ENCODE peak calls at places on chromosomes 12 and 14, in nine cellular contexts. One of them, this sample, is unnamed.
A peak's percentile ranks its signal among the peaks of the same experiment; 100 is the strongest.

GRCh38 chr12:63151061-63151897 is at the start of gene AVPR1A:
- DNase-seq in stomach: no peak
- DNase-seq in ovary: no peak
- DNase-seq in astrocyte: no peak
- DNase-seq in CD8-positive, alpha-beta memory T cell: no peak
- DNase-seq in endothelial cell of umbilical vein: no peak
- DNase-seq in GM12878: no peak
- DNase-seq in left ventricle myocardium inferior: peak; percentile 29
- DNase-seq in sigmoid colon: no peak
- DNase-seq in this sample: no peak

GRCh38 chr14:74978416-74978947 is 23.1 kb upstream of the PGF start:
- DNase-seq in stomach: no peak
- DNase-seq in ovary: no peak
- DNase-seq in astrocyte: no peak
- DNase-seq in CD8-positive, alpha-beta memory T cell: no peak
- DNase-seq in endothelial cell of umbilical vein: no peak
- DNase-seq in GM12878: no peak
- DNase-seq in left ventricle myocardium inferior: no peak
- DNase-seq in sigmoid colon: no peak
- DNase-seq in this sample: no peak

GRCh38 chr14:95440951-95441350 is 75.5 kb downstream of the SYNE3 start:
- DNase-seq in stomach: no peak
- DNase-seq in ovary: no peak
- DNase-seq in astrocyte: no peak
- DNase-seq in CD8-positive, alpha-beta memory T cell: no peak
- DNase-seq in endothelial cell of umbilical vein: no peak
- DNase-seq in GM12878: no peak
- DNase-seq in left ventricle myocardium inferior: no peak
- DNase-seq in sigmoid colon: no peak
- DNase-seq in this sample: no peak

GRCh38 chr14:100278702-100279101 is 27.5 kb downstream of the SLC25A29 start:
- DNase-seq in stomach: no peak
- DNase-seq in ovary: no peak
- DNase-seq in astrocyte: peak; percentile 65
- DNase-seq in CD8-positive, alpha-beta memory T cell: no peak
- DNase-seq in endothelial cell of umbilical vein: peak; percentile 40
- DNase-seq in GM12878: no peak
- DNase-seq in left ventricle myocardium inferior: no peak
- DNase-seq in sigmoid colon: no peak
- DNase-seq in this sample: no peak

GRCh38 chr14:99276482-99276881 is 4.5 kb upstream of the BCL11B start:
- DNase-seq in stomach: no peak
- DNase-seq in ovary: no peak
- DNase-seq in astrocyte: no peak
- DNase-seq in CD8-positive, alpha-beta memory T cell: no peak
- DNase-seq in endothelial cell of umbilical vein: no peak
- DNase-seq in GM12878: no peak
- DNase-seq in left ventricle myocardium inferior: no peak
- DNase-seq in sigmoid colon: no peak
- DNase-seq in this sample: no peak

GRCh38 chr12:95815635-95816212 is 25.2 kb upstream of the NTN4 start:
- DNase-seq in stomach: no peak
- DNase-seq in ovary: no peak
- DNase-seq in astrocyte: peak; percentile 21
- DNase-seq in CD8-positive, alpha-beta memory T cell: no peak
- DNase-seq in endothelial cell of umbilical vein: peak; percentile 65
- DNase-seq in GM12878: no peak
- DNase-seq in left ventricle myocardium inferior: no peak
- DNase-seq in sigmoid colon: no peak
- DNase-seq in this sample: no peak

GRCh38 chr12:132874175-132874574 is 13.2 kb downstream of the CHFR start:
- DNase-seq in stomach: no peak
- DNase-seq in ovary: no peak
- DNase-seq in astrocyte: no peak
- DNase-seq in CD8-positive, alpha-beta memory T cell: no peak
- DNase-seq in endothelial cell of umbilical vein: no peak
- DNase-seq in GM12878: no peak
- DNase-seq in left ventricle myocardium inferior: no peak
- DNase-seq in sigmoid colon: no peak
- DNase-seq in this sample: no peak

GRCh38 chr12:70443274-70443673 is 77.2 kb downstream of the KCNMB4 start:
- DNase-seq in stomach: no peak
- DNase-seq in ovary: no peak
- DNase-seq in astrocyte: peak; percentile 47
- DNase-seq in CD8-positive, alpha-beta memory T cell: no peak
- DNase-seq in endothelial cell of umbilical vein: peak; percentile 8
- DNase-seq in GM12878: no peak
- DNase-seq in left ventricle myocardium inferior: no peak
- DNase-seq in sigmoid colon: no peak
- DNase-seq in this sample: no peak

GRCh38 chr12:111597731-111598636 is 1.1 kb downstream of the ATXN2 start:
- DNase-seq in stomach: peak; percentile 60
- DNase-seq in ovary: peak; percentile 67
- DNase-seq in astrocyte: no peak
- DNase-seq in CD8-positive, alpha-beta memory T cell: peak; percentile 29
- DNase-seq in endothelial cell of umbilical vein: peak; percentile 31
- DNase-seq in GM12878: no peak
- DNase-seq in left ventricle myocardium inferior: peak; percentile 53
- DNase-seq in sigmoid colon: peak; percentile 74
- DNase-seq in this sample: peak; percentile 25

GRCh38 chr14:92586001-92586947 is 72.7 kb downstream of the RIN3 start:
- DNase-seq in stomach: no peak
- DNase-seq in ovary: peak; percentile 42
- DNase-seq in astrocyte: peak; percentile 100
- DNase-seq in CD8-positive, alpha-beta memory T cell: peak; percentile 72
- DNase-seq in endothelial cell of umbilical vein: peak; percentile 78
- DNase-seq in GM12878: peak; percentile 76
- DNase-seq in left ventricle myocardium inferior: no peak
- DNase-seq in sigmoid colon: peak; percentile 71
- DNase-seq in this sample: peak; percentile 26

GRCh38 chr12:50052964-50053363 is 4.4 kb upstream of the ASIC1 start:
- DNase-seq in stomach: no peak
- DNase-seq in ovary: no peak
- DNase-seq in astrocyte: no peak
- DNase-seq in CD8-positive, alpha-beta memory T cell: no peak
- DNase-seq in endothelial cell of umbilical vein: no peak
- DNase-seq in GM12878: no peak
- DNase-seq in left ventricle myocardium inferior: no peak
- DNase-seq in sigmoid colon: no peak
- DNase-seq in this sample: no peak

GRCh38 chr12:98291828-98292227 is 223.6 kb upstream of the TMPO start:
- DNase-seq in stomach: no peak
- DNase-seq in ovary: no peak
- DNase-seq in astrocyte: no peak
- DNase-seq in CD8-positive, alpha-beta memory T cell: no peak
- DNase-seq in endothelial cell of umbilical vein: no peak
- DNase-seq in GM12878: no peak
- DNase-seq in left ventricle myocardium inferior: no peak
- DNase-seq in sigmoid colon: no peak
- DNase-seq in this sample: no peak

GRCh38 chr14:96824283-96824682 is 27.1 kb downstream of the VRK1 start:
- DNase-seq in stomach: no peak
- DNase-seq in ovary: no peak
- DNase-seq in astrocyte: peak; percentile 67
- DNase-seq in CD8-positive, alpha-beta memory T cell: no peak
- DNase-seq in endothelial cell of umbilical vein: no peak
- DNase-seq in GM12878: no peak
- DNase-seq in left ventricle myocardium inferior: no peak
- DNase-seq in sigmoid colon: no peak
- DNase-seq in this sample: no peak

DNA sequence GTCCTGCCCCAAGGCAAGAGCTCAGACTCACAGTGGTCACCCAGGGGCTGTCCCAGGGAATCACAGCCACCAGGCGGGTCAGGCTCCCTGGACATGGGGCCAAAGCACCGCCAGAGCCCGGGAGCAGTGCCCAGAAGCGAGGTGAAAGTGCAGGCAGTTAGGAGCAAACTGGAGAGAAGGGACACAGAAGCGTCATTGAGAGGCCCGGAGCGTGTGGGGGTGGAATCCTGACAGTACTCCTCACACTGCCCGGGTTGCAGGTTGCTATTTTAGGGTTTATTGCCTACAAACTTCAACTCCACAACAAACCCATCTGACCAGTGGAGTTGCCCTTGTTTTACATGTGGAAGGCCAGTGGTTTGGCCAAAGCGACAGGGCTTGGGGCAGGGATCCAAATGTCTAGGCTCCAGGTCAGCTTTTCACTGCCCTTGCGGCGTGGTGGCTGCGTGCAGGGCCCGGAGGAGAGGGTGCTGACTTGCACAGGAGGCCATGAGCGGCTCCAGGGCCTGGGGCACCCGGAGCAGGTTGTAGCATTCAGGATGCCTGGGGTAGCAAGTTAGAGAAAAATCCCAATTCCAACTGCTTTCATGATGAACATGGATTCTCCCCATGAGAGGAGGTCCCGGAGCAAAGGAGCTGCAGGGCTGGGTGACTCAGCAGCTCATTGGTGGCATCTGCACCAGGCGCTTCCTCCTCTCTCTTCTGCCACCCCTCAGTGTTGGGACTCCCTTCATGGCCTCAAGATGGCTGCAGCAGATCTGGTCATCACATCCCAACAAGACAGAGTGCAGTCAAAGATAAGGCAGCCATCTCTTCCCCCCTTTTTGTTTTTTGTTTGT is 112.3 kb upstream of the NCOR2 start:
- DNase-seq in stomach: peak; percentile 80
- DNase-seq in ovary: peak; percentile 50
- DNase-seq in astrocyte: no peak
- DNase-seq in CD8-positive, alpha-beta memory T cell: no peak
- DNase-seq in endothelial cell of umbilical vein: no peak
- DNase-seq in GM12878: no peak
- DNase-seq in left ventricle myocardium inferior: peak; percentile 67
- DNase-seq in sigmoid colon: peak; percentile 77
- DNase-seq in this sample: no peak
- H3K4me1 ChIP-seq in stomach: peaks cover 46% of the 10 kb centered on the region
- H3K4me1 ChIP-seq in ovary: peaks cover 13% of the 10 kb centered on the region
- H3K4me1 ChIP-seq in astrocyte: peaks cover 61% of the 10 kb centered on the region
- H3K4me1 ChIP-seq in CD8-positive, alpha-beta memory T cell: no peaks in the 10 kb centered on the region
- H3K4me1 ChIP-seq in endothelial cell of umbilical vein: peaks cover 31% of the 10 kb centered on the region
- H3K4me1 ChIP-seq in GM12878: peaks cover 11% of the 10 kb centered on the region
- H3K4me1 ChIP-seq in left ventricle myocardium inferior: peaks cover 74% of the 10 kb centered on the region
- H3K4me1 ChIP-seq in sigmoid colon: peaks cover 74% of the 10 kb centered on the region
- H3K4me1 ChIP-seq in this sample: no peaks in the 10 kb centered on the region

DNA sequence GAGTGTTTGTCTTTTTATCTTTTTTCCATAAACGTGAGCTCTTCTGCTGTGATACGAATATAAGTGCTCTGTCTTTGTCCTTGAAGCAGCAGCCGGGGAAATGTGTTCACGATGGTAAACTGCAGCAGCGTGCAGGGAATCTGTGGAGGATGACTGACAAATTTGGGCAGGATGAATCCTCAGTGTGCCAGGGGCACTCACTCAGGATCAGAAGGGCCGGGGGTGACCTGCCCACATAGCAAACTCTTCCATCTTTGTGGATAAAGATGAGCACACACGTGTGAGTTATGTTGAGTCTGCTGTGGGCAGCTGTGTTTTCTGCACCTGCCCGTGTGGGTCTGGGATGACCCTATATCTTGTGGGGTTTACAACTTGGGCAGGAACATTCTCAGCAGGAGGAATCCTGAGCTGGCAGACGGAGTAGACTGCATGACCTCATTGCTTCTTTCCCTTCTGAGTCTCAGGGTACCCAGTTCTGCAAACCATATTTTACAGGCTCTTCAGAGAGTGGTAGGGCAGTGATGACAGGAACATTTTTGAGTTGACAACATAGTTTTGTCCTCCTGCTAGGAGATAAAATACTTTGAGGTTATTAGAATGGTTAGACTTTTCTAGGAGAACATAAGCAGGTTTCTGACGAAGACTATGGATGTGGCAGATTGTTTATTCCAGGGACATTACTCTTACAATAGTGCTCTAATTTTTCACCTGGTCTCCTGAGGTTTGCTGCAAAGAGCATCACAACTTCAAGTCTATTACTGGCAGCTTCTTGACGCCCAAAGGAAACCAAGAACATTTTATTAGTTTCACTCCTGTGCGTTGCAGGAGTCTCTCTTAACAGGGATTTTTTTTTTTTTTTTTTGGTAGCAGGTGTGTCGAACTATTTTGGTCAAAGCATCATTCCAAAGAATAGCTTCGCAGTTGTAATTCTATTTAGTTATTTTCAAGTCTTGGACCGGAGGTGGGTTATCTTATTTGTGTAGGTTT is 910 bp downstream of the ANO4 start:
- DNase-seq in stomach: no peak
- DNase-seq in ovary: no peak
- DNase-seq in astrocyte: peak; percentile 18
- DNase-seq in CD8-positive, alpha-beta memory T cell: no peak
- DNase-seq in endothelial cell of umbilical vein: no peak
- DNase-seq in GM12878: no peak
- DNase-seq in left ventricle myocardium inferior: no peak
- DNase-seq in sigmoid colon: no peak
- DNase-seq in this sample: no peak
- H3K4me3 ChIP-seq in stomach: no peak overlapping the region
- H3K4me3 ChIP-seq in ovary: peak overlapping the region; percentile 28
- H3K4me3 ChIP-seq in astrocyte: peak overlapping the region; percentile 67
- H3K4me3 ChIP-seq in CD8-positive, alpha-beta memory T cell: no peak overlapping the region
- H3K4me3 ChIP-seq in endothelial cell of umbilical vein: no peak overlapping the region
- H3K4me3 ChIP-seq in GM12878: no peak overlapping the region
- H3K4me3 ChIP-seq in left ventricle myocardium inferior: no peak overlapping the region
- H3K4me3 ChIP-seq in sigmoid colon: peak overlapping the region; percentile 40
- H3K4me3 ChIP-seq in this sample: no peak overlapping the region

DNA sequence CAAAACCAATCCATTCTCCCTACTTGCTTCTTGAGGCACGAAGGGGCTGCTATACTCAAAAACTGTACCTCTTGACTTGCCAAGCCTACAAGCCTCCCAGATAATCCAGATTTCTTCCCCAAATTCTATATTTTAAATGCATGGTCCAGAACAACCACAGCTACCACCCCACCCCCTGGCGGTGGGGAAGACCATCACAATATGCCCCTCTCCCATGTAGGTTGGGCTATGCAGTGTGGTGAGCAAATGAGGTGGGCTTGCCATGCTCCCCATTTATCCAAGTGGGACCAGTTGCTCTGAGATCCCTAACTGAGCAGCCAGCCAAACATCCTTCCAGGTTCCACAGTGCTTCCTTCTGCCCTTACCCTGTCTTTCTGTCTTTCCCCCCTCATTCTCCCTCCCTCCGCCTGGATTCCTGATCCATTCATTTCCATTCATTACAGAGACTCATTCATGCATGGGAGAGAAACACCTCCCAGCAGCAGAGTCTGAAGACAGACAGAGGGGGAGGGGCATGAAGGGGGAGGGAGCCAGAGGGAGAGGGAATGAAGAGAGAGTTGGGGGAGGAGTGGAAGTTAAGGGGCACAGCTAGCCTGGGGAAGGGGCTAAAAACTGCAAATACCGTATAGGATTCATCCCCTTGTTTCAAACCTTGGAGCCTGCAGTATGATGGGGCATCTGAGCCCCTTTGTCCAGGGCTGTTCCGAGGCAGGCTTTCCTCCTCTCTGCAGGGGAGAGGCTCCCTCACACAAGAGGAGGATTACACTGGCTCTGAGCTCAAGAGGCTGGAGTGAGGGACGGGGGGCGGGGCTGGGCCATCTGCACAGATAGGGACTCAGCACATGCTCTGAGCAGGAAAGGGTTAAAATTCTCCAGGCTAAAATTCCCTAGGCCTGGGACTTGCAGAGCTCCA is 4.4 kb downstream of the ZNF219 start:
- DNase-seq in stomach: no peak
- DNase-seq in ovary: no peak
- DNase-seq in astrocyte: no peak
- DNase-seq in CD8-positive, alpha-beta memory T cell: no peak
- DNase-seq in endothelial cell of umbilical vein: no peak
- DNase-seq in GM12878: no peak
- DNase-seq in left ventricle myocardium inferior: no peak
- DNase-seq in sigmoid colon: no peak
- DNase-seq in this sample: no peak
- H3K27ac ChIP-seq in stomach: no peak overlapping the region
- H3K27ac ChIP-seq in ovary: no peak overlapping the region
- H3K27ac ChIP-seq in astrocyte: no peak overlapping the region
- H3K27ac ChIP-seq in CD8-positive, alpha-beta memory T cell: no peak overlapping the region
- H3K27ac ChIP-seq in endothelial cell of umbilical vein: no peak overlapping the region
- H3K27ac ChIP-seq in GM12878: no peak overlapping the region
- H3K27ac ChIP-seq in left ventricle myocardium inferior: no peak overlapping the region
- H3K27ac ChIP-seq in sigmoid colon: no peak overlapping the region
- H3K27ac ChIP-seq in this sample: no peak overlapping the region

GRCh38 chr14:53983112-53983511 is 26.5 kb upstream of the BMP4 start:
- DNase-seq in stomach: no peak
- DNase-seq in ovary: no peak
- DNase-seq in astrocyte: no peak
- DNase-seq in CD8-positive, alpha-beta memory T cell: no peak
- DNase-seq in endothelial cell of umbilical vein: no peak
- DNase-seq in GM12878: no peak
- DNase-seq in left ventricle myocardium inferior: no peak
- DNase-seq in sigmoid colon: no peak
- DNase-seq in this sample: no peak
- H3K4me1 ChIP-seq in stomach: no peaks in the 10 kb centered on the region
- H3K4me1 ChIP-seq in ovary: peaks cover 9% of the 10 kb centered on the region
- H3K4me1 ChIP-seq in astrocyte: peaks cover 6% of the 10 kb centered on the region
- H3K4me1 ChIP-seq in CD8-positive, alpha-beta memory T cell: no peaks in the 10 kb centered on the region
- H3K4me1 ChIP-seq in endothelial cell of umbilical vein: no peaks in the 10 kb centered on the region
- H3K4me1 ChIP-seq in GM12878: no peaks in the 10 kb centered on the region
- H3K4me1 ChIP-seq in left ventricle myocardium inferior: peaks cover 17% of the 10 kb centered on the region
- H3K4me1 ChIP-seq in sigmoid colon: no peaks in the 10 kb centered on the region
- H3K4me1 ChIP-seq in this sample: no peaks in the 10 kb centered on the region

This sample was measured in CD8-positive, alpha-beta T cell.